ENCODE peak calls at places on chromosomes 3 and 15, in five cellular contexts. D is psoas muscle, U is neuronal stem cell, T is neural progenitor cell, M is GM23248. F is an unnamed sample. For H3K4me1, H3K27me3 and H3K9me3, the result is how much of the 10 kb centered on the place peaks cover.

GRCh38 chr3:133130168-133130567 is 92.0 kb downstream of the TMEM108 start:
- DNase-seq in D (no peak), U (no peak), T (no peak), M (peak), F (no peak)

GRCh38 chr3:41176554-41176953 is 22.8 kb upstream of the CTNNB1 start:
- DNase-seq in D (no peak), U (no peak), T (no peak), M (no peak), F (no peak)

GRCh38 chr15:47857384-47858168 is 140.3 kb downstream of the SEMA6D start:
- DNase-seq in D (no peak), U (no peak), T (no peak), M (no peak), F (no peak)

GRCh38 chr15:32956006-32956405 is 238.2 kb downstream of the GREM1 start:
- DNase-seq in D (no peak), U (peak), T (peak), M (peak), F (no peak)

GRCh38 chr3:104359546-104359945 is 1007.2 kb upstream of the ALCAM start:
- DNase-seq in D (no peak), U (no peak), T (no peak), M (peak), F (no peak)

GRCh38 chr3:141393151-141394076 is 25.1 kb downstream of the ZBTB38 start:
- DNase-seq in D (no peak), U (peak), T (peak), M (no peak), F (no peak)

GRCh38 chr3:138877246-138877645 is 42.5 kb upstream of the PIK3CB start:
- DNase-seq in D (no peak), U (no peak), T (no peak), M (no peak), F (no peak)

GRCh38 chr3:123640311-123641083 is 55.6 kb upstream of the HACD2 start:
- DNase-seq in D (no peak), U (no peak), T (no peak), M (peak), F (no peak)

GRCh38 chr3:101262393-101263240 is 57.8 kb downstream of the IMPG2 start:
- DNase-seq in D (no peak), U (no peak), T (no peak), M (no peak), F (no peak)

GRCh38 chr15:76398301-76398700 is 61.7 kb downstream of the ISL2 start:
- DNase-seq in D (no peak), U (no peak), T (no peak), M (no peak), F (no peak)

GRCh38 chr3:22013641-22014040 is 262.6 kb upstream of the ZNF385D start:
- DNase-seq in D (no peak), U (no peak), T (peak), M (no peak), F (no peak)

GRCh38 chr3:144114767-144115166 is 143.1 kb downstream of the DIPK2A start:
- DNase-seq in D (no peak), U (no peak), T (no peak), M (no peak), F (no peak)

GRCh38 chr15:59952960-59953359 is 51.2 kb upstream of the FOXB1 start:
- DNase-seq in D (no peak), U (no peak), T (no peak), M (no peak), F (no peak)

GRCh38 chr3:87548271-87548670 is 271.9 kb upstream of the POU1F1 start:
- DNase-seq in D (no peak), U (no peak), T (no peak), M (no peak), F (no peak)

GRCh38 chr3:10602769-10603768 is 97.7 kb upstream of the ATP2B2 start:
- DNase-seq in D (no peak), U (no peak), T (no peak), M (no peak), F (no peak)

GRCh38 chr3:46892285-46893145 is 15.0 kb downstream of the PTH1R start:
- DNase-seq in D (peak), U (peak), T (peak), M (peak), F (peak)

GRCh38 chr3:13197281-13197680 is 124.1 kb upstream of the IQSEC1 start:
- DNase-seq in D (no peak), U (no peak), T (no peak), M (no peak), F (peak)

GRCh38 chr15:89389841-89390603 is 55.4 kb upstream of the POLG start:
- DNase-seq in D (peak), U (no peak), T (peak), M (no peak), F (no peak)

GRCh38 chr3:141840737-141841544 is 35.5 kb upstream of the ATP1B3 start:
- DNase-seq in D (no peak), U (no peak), T (no peak), M (peak), F (no peak)

GRCh38 chr15:95025924-95026728 is 794.8 kb downstream of the MCTP2 start:
- DNase-seq in D (no peak), U (peak), T (peak), M (peak), F (no peak)

GRCh38 chr3:64408770-64409169 is 183.5 kb upstream of the PRICKLE2 start:
- DNase-seq in D (no peak), U (no peak), T (no peak), M (peak), F (no peak)

GRCh38 chr3:36893137-36893557 is 51.7 kb downstream of the TRANK1 start:
- DNase-seq in D (no peak), U (no peak), T (no peak), M (peak), F (no peak)

GRCh38 chr3:5428607-5429516 is 241.4 kb downstream of the EDEM1 start:
- DNase-seq in D (no peak), U (no peak), T (no peak), M (no peak), F (no peak)

GRCh38 chr15:90845201-90845949 is 23.0 kb upstream of the FURIN start:
- DNase-seq in D (no peak), U (no peak), T (no peak), M (peak), F (no peak)

GRCh38 chr3:119149484-119149883 is 3.5 kb downstream of the TEX55 start:
- DNase-seq in D (no peak), U (no peak), T (no peak), M (peak), F (no peak)

GRCh38 chr3:100043271-100043670 is 71.0 kb downstream of the FILIP1L start:
- DNase-seq in D (no peak), U (no peak), T (no peak), M (no peak), F (no peak)
- H3K4me1 ChIP-seq in D (half or more), U (under half), T (under half), M (half or more), F (half or more)

GRCh38 chr3:14592390-14592789 is 52.2 kb upstream of the GRIP2 start:
- DNase-seq in D (no peak), U (no peak), T (no peak), M (no peak), F (no peak)
- H3K27me3 ChIP-seq in D (under half), U (half or more), T (under half), M (under half), F (under half)

DNA sequence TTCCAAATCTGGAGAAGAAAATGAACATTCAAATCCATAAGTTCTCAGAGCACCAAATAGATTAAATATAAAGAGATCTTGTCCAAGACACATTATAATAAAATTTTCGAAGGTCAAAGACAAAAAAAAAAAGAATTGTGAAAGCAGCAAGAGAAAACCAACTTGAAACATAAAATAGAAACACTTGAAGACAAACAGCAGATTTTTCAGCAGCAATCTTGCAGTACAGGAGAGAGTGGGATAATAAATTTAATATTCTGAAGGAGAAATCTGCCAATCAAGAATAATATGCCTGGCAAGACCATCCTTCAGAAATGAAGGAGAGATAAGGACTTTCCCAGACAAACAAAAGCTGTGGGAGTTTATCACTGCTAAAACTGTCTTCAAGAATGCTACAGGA is 150.5 kb upstream of the COL8A1 start:
- DNase-seq in D (no peak), U (no peak), T (no peak), M (peak), F (no peak)
- H3K9me3 ChIP-seq in D (under half), U (under half), T (under half), M (under half), F (under half)

DNA sequence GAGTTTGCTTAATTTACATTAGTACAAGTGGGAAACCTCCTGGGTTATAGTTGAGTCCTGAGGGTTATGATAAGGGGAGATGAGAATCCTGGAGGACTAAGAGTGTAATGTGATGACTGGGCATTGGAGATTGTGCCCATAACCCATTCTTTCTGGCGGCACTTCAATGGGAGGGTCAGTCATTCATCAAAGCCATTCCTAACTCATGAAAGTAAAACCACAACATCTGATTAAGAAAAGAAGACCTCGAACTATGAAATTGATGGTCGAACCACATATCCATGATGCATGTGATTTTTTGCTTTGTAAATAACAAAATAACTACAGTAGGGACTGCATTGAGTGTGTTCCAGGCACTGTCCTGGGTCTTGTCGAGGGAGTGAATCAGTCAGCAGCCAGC is 215.1 kb downstream of the SHQ1 start:
- DNase-seq in D (no peak), U (no peak), T (no peak), M (peak), F (no peak)
- H3K4me1 ChIP-seq in D (under half), U (under half), T (under half), M (under half), F (under half)

F was measured in lower lobe of right lung.